ENCODE peak calls at places on chromosomes 1 and 21, in four cellular contexts. G, T, O and S are unnamed samples. For H3K9me3 and H3K4me1, the result is how much of the 10 kb centered on the place peaks cover.

GRCh38 chr21:41620541-41620940 is 112.6 kb upstream of the TMPRSS2 start:
- DNase-seq in G (no peak), T (no peak), O (no peak), S (no peak)

GRCh38 chr1:15952317-15953258 is 23.3 kb downstream of the ZBTB17 start:
- DNase-seq in G (no peak), T (no peak), O (peak), S (peak)

GRCh38 chr1:103788377-103788776 is 38.7 kb downstream of the AMY1C start:
- DNase-seq in G (no peak), T (no peak), O (no peak), S (no peak)

GRCh38 chr1:21258331-21259134 is 31.7 kb downstream of the ECE1 start:
- DNase-seq in G (no peak), T (no peak), O (no peak), S (no peak)

GRCh38 chr1:232186936-232187335 is 443.0 kb downstream of the SIPA1L2 start:
- DNase-seq in G (no peak), T (no peak), O (no peak), S (peak)

GRCh38 chr1:205630241-205630640 is 1.6 kb downstream of the ELK4 start:
- DNase-seq in G (no peak), T (no peak), O (no peak), S (peak)

GRCh38 chr1:95035536-95035935 is 37.2 kb downstream of the ALG14 start:
- DNase-seq in G (no peak), T (no peak), O (no peak), S (peak)

GRCh38 chr1:192379536-192379935 is 62.7 kb downstream of the RGS21 start:
- DNase-seq in G (no peak), T (no peak), O (no peak), S (no peak)

GRCh38 chr21:41124626-41125240 is 43.2 kb upstream of the BACE2 start:
- DNase-seq in G (no peak), T (no peak), O (no peak), S (no peak)

GRCh38 chr1:15885701-15886612 is 38.5 kb downstream of the SPEN start:
- DNase-seq in G (peak), T (peak), O (peak), S (peak)

GRCh38 chr1:30184393-30185141 is 538.8 kb downstream of the MATN1 start:
- DNase-seq in G (no peak), T (no peak), O (no peak), S (peak)

GRCh38 chr1:19557609-19558051 is 72.3 kb upstream of the CAPZB start:
- DNase-seq in G (no peak), T (no peak), O (no peak), S (no peak)

GRCh38 chr1:8752921-8753713 is 64.3 kb downstream of the RERE start:
- DNase-seq in G (no peak), T (no peak), O (no peak), S (no peak)

GRCh38 chr1:181099152-181100014 is 10.9 kb downstream of the IER5 start:
- DNase-seq in G (no peak), T (no peak), O (no peak), S (no peak)

GRCh38 chr1:18149113-18149641 is 41.6 kb downstream of the IGSF21 start:
- DNase-seq in G (no peak), T (no peak), O (no peak), S (no peak)

GRCh38 chr1:121483961-121484424 is 299.2 kb downstream of the SRGAP2C start:
- DNase-seq in G (no peak), T (no peak), O (no peak), S (no peak)

GRCh38 chr1:174308604-174309003 is 139.2 kb upstream of the GPR52 start:
- DNase-seq in G (no peak), T (no peak), O (no peak), S (no peak)

GRCh38 chr1:17557986-17558385 is 18.5 kb downstream of the ARHGEF10L start:
- DNase-seq in G (no peak), T (no peak), O (no peak), S (no peak)

GRCh38 chr1:56483104-56483503 is 96.3 kb downstream of the PLPP3 start:
- DNase-seq in G (no peak), T (no peak), O (no peak), S (no peak)

GRCh38 chr1:31669433-31669785 is 24.7 kb upstream of the PEF1 start:
- DNase-seq in G (no peak), T (no peak), O (no peak), S (no peak)

GRCh38 chr1:198633675-198634121 is 5.1 kb upstream of the PTPRC start:
- DNase-seq in G (no peak), T (no peak), O (no peak), S (no peak)

GRCh38 chr1:9628541-9629444 is 22.7 kb upstream of the PIK3CD start:
- DNase-seq in G (no peak), T (no peak), O (no peak), S (no peak)

GRCh38 chr1:42142894-42143675 is 10.1 kb upstream of the GUCA2B start:
- DNase-seq in G (no peak), T (no peak), O (no peak), S (no peak)

GRCh38 chr1:101105877-101106276 is 80.3 kb upstream of the DPH5 start:
- DNase-seq in G (no peak), T (no peak), O (no peak), S (no peak)

GRCh38 chr1:227766015-227766634 is 30.9 kb downstream of the SNAP47 start:
- DNase-seq in G (peak), T (no peak), O (peak), S (no peak)

GRCh38 chr1:53047737-53048344 is 14.2 kb upstream of the PODN start:
- DNase-seq in G (no peak), T (no peak), O (no peak), S (no peak)

GRCh38 chr21:38768385-38769071 is 37.2 kb upstream of the ETS2 start:
- DNase-seq in G (no peak), T (no peak), O (no peak), S (peak)

GRCh38 chr1:35202048-35202719 is 9.2 kb upstream of the SFPQ start:
- DNase-seq in G (no peak), T (peak), O (no peak), S (peak)

GRCh38 chr1:31624354-31625179 is 7.1 kb downstream of the HCRTR1 start:
- DNase-seq in G (no peak), T (no peak), O (no peak), S (no peak)

GRCh38 chr1:183778568-183779433 is 26.1 kb upstream of the RGL1 start:
- DNase-seq in G (no peak), T (no peak), O (no peak), S (no peak)

GRCh38 chr1:67688526-67689219 is 3.7 kb downstream of the GADD45A start:
- DNase-seq in G (no peak), T (no peak), O (no peak), S (no peak)

GRCh38 chr21:16457498-16457897 is 727.7 kb downstream of the USP25 start:
- DNase-seq in G (no peak), T (no peak), O (no peak), S (no peak)

GRCh38 chr1:202056644-202057334 is 46.4 kb downstream of the ELF3 start:
- DNase-seq in G (peak), T (no peak), O (peak), S (no peak)

GRCh38 chr1:236455242-236455641 is 61.2 kb downstream of the EDARADD start:
- DNase-seq in G (no peak), T (no peak), O (no peak), S (no peak)

GRCh38 chr1:112888630-112889029 is 67.4 kb downstream of the SLC16A1 start:
- DNase-seq in G (no peak), T (no peak), O (no peak), S (no peak)

GRCh38 chr21:44616591-44616926 is 4.7 kb downstream of the KRTAP10-8 start:
- DNase-seq in G (no peak), T (no peak), O (no peak), S (no peak)

GRCh38 chr1:15523922-15524282 is at the start of gene CASP9:
- DNase-seq in G (no peak), T (no peak), O (no peak), S (peak)

GRCh38 chr21:46205121-46205520 is 20.9 kb upstream of the SPATC1L start:
- DNase-seq in G (peak), T (no peak), O (peak), S (no peak)

GRCh38 chr1:201495447-201496295 is 11.3 kb downstream of the CSRP1 start:
- DNase-seq in G (no peak), T (peak), O (peak), S (no peak)

DNA sequence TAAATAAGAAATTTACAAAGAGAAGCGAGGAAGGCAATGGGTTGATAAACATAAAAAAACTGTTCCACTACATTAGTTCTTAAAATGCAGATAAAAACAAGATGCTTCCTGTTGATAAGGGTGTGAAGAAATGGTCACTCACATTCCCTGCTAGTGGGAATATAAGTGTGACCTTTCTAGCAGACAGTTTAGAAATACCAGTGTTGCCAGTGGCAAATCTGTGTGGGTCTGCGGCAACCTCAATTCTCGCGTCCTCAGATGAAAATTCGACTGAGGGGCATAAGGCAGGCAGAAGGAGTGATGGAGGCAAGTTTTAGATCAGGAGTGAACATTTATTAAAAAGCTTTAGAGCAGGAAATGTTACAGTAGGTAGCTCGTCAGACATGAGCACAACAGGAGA is 151.2 kb downstream of the NTNG1 start:
- DNase-seq in G (no peak), T (no peak), O (no peak), S (no peak)
- H3K9me3 ChIP-seq in G (under half), T (under half), O (under half), S (under half)

GRCh38 chr1:152811671-152812070 is at the start of gene LCE1B:
- DNase-seq in G (no peak), T (no peak), O (no peak), S (no peak)

GRCh38 chr1:152823291-152823690 is 4.0 kb upstream of the LCE1A start:
- DNase-seq in G (no peak), T (no peak), O (no peak), S (no peak)

DNA sequence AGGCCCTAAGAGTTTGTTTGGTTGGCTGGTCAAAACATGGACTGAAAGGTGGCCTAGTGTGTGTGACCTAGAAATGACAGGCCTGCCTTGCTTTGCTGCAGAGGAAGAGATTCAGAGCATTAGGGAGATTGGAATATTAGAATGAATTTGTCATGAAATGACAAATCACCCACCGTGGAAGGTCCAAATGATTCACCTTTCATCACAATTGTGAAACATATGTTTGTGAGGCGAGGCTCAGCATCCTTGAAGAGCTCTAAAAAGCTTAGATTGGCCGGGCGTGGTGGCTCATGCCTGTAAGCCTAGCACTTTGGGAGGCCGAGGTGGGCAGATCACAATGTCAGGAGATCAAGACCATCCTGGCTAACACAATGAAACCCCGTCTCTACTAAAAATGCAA is 5.5 kb downstream of the LCE1B start:
- DNase-seq in G (no peak), T (no peak), O (no peak), S (no peak)
- H3K4me1 ChIP-seq in G (under half), T (under half), O (under half), S (under half)

DNA sequence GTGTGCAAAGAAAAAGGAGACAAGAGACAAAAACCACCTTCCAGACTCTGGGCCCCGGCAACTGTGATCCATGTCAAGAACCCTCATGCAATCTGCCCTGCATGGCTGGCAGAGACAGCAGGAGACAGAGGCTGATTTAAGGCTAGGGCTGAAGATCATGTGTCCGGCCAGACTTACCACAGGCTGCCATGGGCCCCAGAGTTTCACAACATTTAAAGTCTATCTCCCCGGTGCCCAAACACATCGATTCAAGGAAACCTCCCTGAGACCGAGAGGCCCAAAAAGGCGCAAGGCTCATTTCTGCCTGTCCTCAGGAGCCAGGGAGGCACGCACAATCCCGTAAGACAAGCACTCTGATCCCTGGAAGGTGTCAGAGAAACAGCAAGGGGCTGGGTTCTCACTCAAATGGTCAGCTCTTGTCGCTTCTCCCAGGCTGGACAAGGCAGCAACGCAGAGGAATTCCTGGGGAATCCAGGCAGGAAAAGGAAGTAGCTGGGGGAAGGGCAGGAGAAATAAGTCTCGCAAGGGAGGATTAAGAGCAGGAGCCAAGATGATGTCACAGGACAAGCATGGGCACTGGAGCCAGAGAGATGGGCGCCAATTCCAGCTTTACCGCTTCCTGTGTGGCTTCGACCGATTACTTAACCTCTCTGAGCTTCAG is 70.7 kb downstream of the SSBP3 start:
- DNase-seq in G (no peak), T (peak), O (no peak), S (peak)
- H3K4me3 ChIP-seq in G (no peak), T (peak), O (no peak), S (peak)

GRCh38 chr1:5664081-5664480 is 328.1 kb downstream of the NPHP4 start:
- DNase-seq in G (peak), T (no peak), O (no peak), S (no peak)

GRCh38 chr1:5660141-5660935 is 331.9 kb downstream of the NPHP4 start:
- DNase-seq in G (peak), T (no peak), O (no peak), S (no peak)

GRCh38 chr1:5661196-5662130 is 330.8 kb downstream of the NPHP4 start:
- DNase-seq in G (peak), T (no peak), O (no peak), S (no peak)

GRCh38 chr1:5664906-5665875 is 327.0 kb downstream of the NPHP4 start:
- DNase-seq in G (peak), T (no peak), O (no peak), S (no peak)

DNA sequence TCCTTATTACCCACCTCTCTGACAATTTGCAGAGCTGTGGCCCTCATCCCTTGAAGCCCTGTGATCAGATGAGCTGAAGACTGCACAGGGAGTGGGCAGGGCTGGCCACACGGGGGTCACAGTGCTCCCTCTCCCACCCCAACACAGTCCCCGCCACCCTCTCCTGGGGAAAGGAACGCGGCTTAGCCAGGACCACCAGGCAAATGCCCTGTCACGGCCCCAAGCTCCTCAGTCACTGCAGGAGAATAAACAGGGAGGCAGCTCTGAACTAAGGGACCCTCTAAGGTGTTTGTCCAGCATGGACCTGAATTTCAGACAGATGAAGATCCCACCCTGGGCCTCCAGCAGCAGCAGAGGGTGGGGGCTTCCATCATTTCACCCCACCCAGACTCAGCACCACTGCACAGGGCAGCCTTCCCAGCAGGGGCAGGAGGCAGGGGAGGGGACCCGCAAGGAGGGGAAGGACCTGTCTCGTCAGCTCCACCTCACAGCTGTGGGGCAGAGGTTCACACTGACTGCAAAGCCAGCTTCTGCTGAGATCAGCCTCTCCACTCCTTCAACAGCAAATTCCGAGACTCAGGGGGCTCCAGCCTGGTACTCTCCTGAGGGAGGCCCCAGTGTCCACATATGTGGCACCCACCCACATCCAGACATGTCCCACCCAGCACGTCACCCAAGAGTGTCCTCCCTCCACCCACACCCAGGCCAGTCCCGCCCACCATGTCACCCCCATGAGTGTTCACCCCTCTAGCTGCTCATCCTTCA is 329.7 kb downstream of the NPHP4 start:
- DNase-seq in G (peak), T (no peak), O (no peak), S (no peak)
- H3K9me3 ChIP-seq in G (under half), T (under half), O (under half), S (under half)

GRCh38 chr1:226666714-226667113 is 72.4 kb downstream of the ITPKB start:
- DNase-seq in G (no peak), T (no peak), O (no peak), S (peak)

GRCh38 chr1:226666164-226666506 is 72.9 kb downstream of the ITPKB start:
- DNase-seq in G (no peak), T (no peak), O (peak), S (no peak)

GRCh38 chr1:226670062-226670461 is 69.0 kb downstream of the ITPKB start:
- DNase-seq in G (no peak), T (no peak), O (no peak), S (no peak)

GRCh38 chr1:226665505-226666163 is 73.4 kb downstream of the ITPKB start:
- DNase-seq in G (no peak), T (no peak), O (peak), S (no peak)

DNA sequence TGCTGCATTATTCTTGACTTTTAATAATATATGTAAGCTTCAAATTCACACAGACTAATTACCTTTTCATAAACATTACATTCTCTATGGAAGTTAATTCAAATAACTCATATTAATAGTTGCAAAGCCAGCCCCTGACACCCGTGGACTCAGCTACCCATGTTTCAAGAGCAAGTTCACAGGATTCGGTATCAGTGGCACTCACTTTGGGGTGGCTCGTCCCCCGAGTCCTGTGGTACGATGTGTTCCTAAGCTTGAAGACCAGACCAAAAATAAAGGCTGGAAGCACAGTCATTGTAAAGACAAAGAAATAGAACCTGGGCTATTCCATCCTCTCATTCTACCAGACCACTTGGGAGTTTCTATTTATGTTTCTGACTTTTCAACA is 70.9 kb downstream of the ITPKB start:
- DNase-seq in G (no peak), T (no peak), O (no peak), S (no peak)
- H3K4me1 ChIP-seq in G (under half), T (under half), O (under half), S (half or more)

GRCh38 chr1:110583505-110583904 is 22.7 kb downstream of the KCNA2 start:
- DNase-seq in G (no peak), T (no peak), O (no peak), S (no peak)

GRCh38 chr1:110584045-110584444 is 22.1 kb downstream of the KCNA2 start:
- DNase-seq in G (no peak), T (no peak), O (no peak), S (no peak)

GRCh38 chr1:110581637-110582036 is 24.5 kb downstream of the KCNA2 start:
- DNase-seq in G (no peak), T (no peak), O (no peak), S (no peak)

GRCh38 chr1:110580244-110580643 is 25.9 kb downstream of the KCNA2 start:
- DNase-seq in G (no peak), T (peak), O (no peak), S (no peak)

GRCh38 chr1:110582378-110582777 is 23.8 kb downstream of the KCNA2 start:
- DNase-seq in G (no peak), T (no peak), O (no peak), S (no peak)
- H3K4me3 ChIP-seq in G (no peak), T (no peak), O (no peak), S (no peak)

DNA sequence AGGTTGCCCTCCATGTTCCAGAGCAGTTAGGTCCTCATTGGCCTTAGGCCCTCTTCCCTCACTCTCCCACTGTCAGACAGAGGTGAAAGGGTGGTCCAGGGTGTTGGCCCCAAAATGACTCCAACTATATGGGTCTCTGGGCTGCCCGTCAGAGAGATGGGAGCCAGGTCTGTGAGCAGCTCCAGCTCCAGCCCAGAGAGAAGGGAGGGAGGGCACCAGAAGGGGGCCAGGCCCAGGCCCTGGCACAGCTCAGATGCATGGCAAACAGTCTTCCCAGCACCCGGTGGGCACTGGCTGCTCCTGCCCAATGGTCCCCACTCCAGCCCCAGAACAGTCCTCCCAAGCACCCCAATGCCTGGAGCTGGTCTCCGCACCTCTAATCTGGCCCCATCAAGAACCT is 2.2 kb downstream of the BCAN start:
- DNase-seq in G (no peak), T (no peak), O (peak), S (no peak)
- H3K9me3 ChIP-seq in G (under half), T (under half), O (under half), S (under half)